ENCODE peak calls at places on chromosomes 16 and 17, in four cellular contexts. T, J, R and Y are unnamed samples.

GRCh38 chr17:46012506-46013079 is 13.5 kb downstream of the STH start:
- DNase-seq in T (no peak), J (no peak), R (no peak), Y (no peak)

GRCh38 chr16:57610611-57611010 is 17.8 kb upstream of the ADGRG1 start:
- DNase-seq in T (no peak), J (no peak), R (no peak), Y (no peak)

GRCh38 chr17:47952181-47953021 is 5.3 kb downstream of the PRR15L start:
- DNase-seq in T (no peak), J (no peak), R (no peak), Y (no peak)

GRCh38 chr16:8955828-8956227 is 7.9 kb downstream of the USP7 start:
- DNase-seq in T (no peak), J (no peak), R (peak; percentile 39), Y (no peak)

GRCh38 chr17:69555056-69555455 is 140.6 kb downstream of the MAP2K6 start:
- DNase-seq in T (no peak), J (no peak), R (no peak), Y (no peak)

GRCh38 chr17:43219746-43220380 is 8.2 kb downstream of the TMEM106A start:
- DNase-seq in T (no peak), J (no peak), R (no peak), Y (no peak)

GRCh38 chr16:4306439-4307214 is 9.2 kb upstream of the GLIS2 start:
- DNase-seq in T (no peak), J (no peak), R (no peak), Y (no peak)

GRCh38 chr17:70060415-70060814 is 14.6 kb upstream of the KCNJ16 start:
- DNase-seq in T (no peak), J (peak; percentile 10), R (no peak), Y (no peak)

GRCh38 chr17:80125656-80126448 is 21.1 kb downstream of the EIF4A3 start:
- DNase-seq in T (no peak), J (no peak), R (peak; percentile 94), Y (no peak)

GRCh38 chr17:76272541-76273434 is 7.6 kb downstream of the UBALD2 start:
- DNase-seq in T (no peak), J (no peak), R (no peak), Y (no peak)

GRCh38 chr16:85719605-85720318 is 31.0 kb upstream of the GINS2 start:
- DNase-seq in T (no peak), J (no peak), R (no peak), Y (no peak)

GRCh38 chr16:35197656-35198055 is 1738.2 kb downstream of the TP53TG3F start:
- DNase-seq in T (no peak), J (no peak), R (no peak), Y (no peak)

GRCh38 chr16:35198223-35199199 is 1739.1 kb downstream of the TP53TG3F start:
- DNase-seq in T (no peak), J (no peak), R (no peak), Y (no peak)

GRCh38 chr16:35200662-35201061 is 1741.2 kb downstream of the TP53TG3F start:
- DNase-seq in T (no peak), J (no peak), R (no peak), Y (no peak)

GRCh38 chr16:35203636-35204035 is 1744.2 kb downstream of the TP53TG3F start:
- DNase-seq in T (no peak), J (no peak), R (no peak), Y (no peak)

GRCh38 chr16:35201151-35201550 is 1741.7 kb downstream of the TP53TG3F start:
- DNase-seq in T (no peak), J (no peak), R (no peak), Y (no peak)
- H3K27ac ChIP-seq in T (no peak overlapping the region), J (no peak overlapping the region), R (no peak overlapping the region), Y (no peak overlapping the region)

GRCh38 chr17:71413935-71414334 is 706.9 kb upstream of the SOX9 start:
- DNase-seq in T (no peak), J (no peak), R (no peak), Y (no peak)
- H3K27ac ChIP-seq in T (peak overlapping the region; percentile 84), J (no peak overlapping the region), R (peak overlapping the region; percentile 96), Y (peak overlapping the region; percentile 80)

GRCh38 chr16:30476991-30477390 is 4.4 kb downstream of the ITGAL start:
- DNase-seq in T (no peak), J (no peak), R (no peak), Y (no peak)
- H3K27ac ChIP-seq in T (no peak overlapping the region), J (no peak overlapping the region), R (no peak overlapping the region), Y (no peak overlapping the region)

DNA sequence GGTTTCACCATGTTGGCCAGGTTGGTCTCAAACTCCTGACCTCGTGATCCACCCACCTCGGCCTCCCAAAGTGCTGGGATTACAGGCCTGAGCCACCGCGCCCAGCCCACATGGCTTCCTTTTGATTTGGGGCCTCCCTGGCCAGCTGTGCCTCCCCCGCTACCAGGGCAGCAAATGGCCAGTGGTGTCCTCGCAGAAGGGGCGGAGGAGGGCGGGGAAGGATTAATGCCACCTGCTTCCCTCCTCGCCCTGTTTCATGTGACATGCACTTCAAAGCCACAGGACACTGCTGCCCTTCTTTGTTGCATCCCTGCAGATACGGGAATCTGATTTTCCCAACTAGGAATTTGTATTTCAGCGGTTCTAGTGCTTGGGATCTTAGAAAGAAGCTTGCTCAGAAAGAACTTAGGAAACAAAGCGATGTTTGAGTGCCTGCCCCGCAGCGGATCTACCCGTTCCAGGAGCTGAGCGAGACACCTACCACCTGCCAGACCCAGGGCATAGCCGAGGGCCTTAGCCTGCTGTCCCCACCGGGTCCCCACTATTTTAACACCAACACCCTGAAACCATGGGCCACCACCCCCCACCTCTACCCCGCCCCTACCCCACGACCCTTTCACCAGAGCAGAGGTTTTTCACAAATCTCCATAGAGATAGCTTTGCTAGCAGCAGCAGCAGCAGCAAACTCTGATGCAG is 37.7 kb upstream of the CCDC182 start:
- DNase-seq in T (no peak), J (no peak), R (no peak), Y (no peak)
- H3K27ac ChIP-seq in T (peak overlapping the region; percentile 79), J (no peak overlapping the region), R (no peak overlapping the region), Y (no peak overlapping the region)